ENCODE peak calls at places on chromosomes 16 and 17, in eight cellular contexts. F, J, C, P, G, B, L and Z are unnamed samples.

GRCh38 chr16:2969545-2970521 is 685 bp downstream of the PAQR4 start:
- DNase-seq in F (peak; percentile 92), B (peak; percentile 27), C (peak; percentile 66), L (peak; percentile 94), P (peak; percentile 70), J (peak; percentile 82), G (peak; percentile 41), Z (peak; percentile 77)

GRCh38 chr16:27967169-27967568 is 96.3 kb downstream of the GSG1L start:
- DNase-seq in P (peak; percentile 37), F (no peak), J (no peak), C (no peak), G (no peak), B (no peak), L (no peak), Z (no peak)

GRCh38 chr16:30124985-30125379 is 2.0 kb upstream of the MAPK3 start:
- DNase-seq in G (no peak), C (no peak), F (no peak), P (no peak), J (no peak), B (no peak), L (no peak), Z (no peak)

GRCh38 chr16:27827765-27828164 is 235.7 kb downstream of the GSG1L start:
- DNase-seq in P (no peak), B (no peak), J (no peak), L (peak; percentile 3), F (no peak), C (no peak), G (no peak), Z (no peak)

GRCh38 chr17:79011451-79012147 is 2.0 kb upstream of the CANT1 start:
- DNase-seq in P (no peak), G (no peak), L (peak; percentile 38), F (no peak), J (no peak), B (no peak), C (no peak), Z (no peak)

GRCh38 chr16:9159839-9160550 is 68.6 kb downstream of the HAPSTR1 start:
- DNase-seq in B (peak; percentile 21), J (peak; percentile 83), F (peak; percentile 96), G (peak; percentile 71), P (peak; percentile 18), C (peak; percentile 3), L (peak; percentile 95), Z (peak; percentile 62)

GRCh38 chr16:88651989-88652762 is 1.3 kb upstream of the CYBA start:
- DNase-seq in G (no peak), C (no peak), J (no peak), B (no peak), L (no peak), F (no peak), P (no peak), Z (no peak)

GRCh38 chr17:82781894-82782274 is 30.0 kb downstream of the TBCD start:
- DNase-seq in G (peak; percentile 94), L (peak; percentile 96), P (peak; percentile 62), B (peak; percentile 22), C (peak; percentile 67), F (peak; percentile 80), J (peak; percentile 82), Z (peak; percentile 99)

GRCh38 chr17:57615836-57616235 is 129.3 kb downstream of the CCDC182 start:
- DNase-seq in P (no peak), B (no peak), J (no peak), F (no peak), C (no peak), G (no peak), L (no peak), Z (no peak)

GRCh38 chr17:49580981-49581644 is 5.4 kb downstream of the NXPH3 start:
- DNase-seq in G (no peak), J (no peak), B (no peak), P (no peak), L (peak; percentile 52), C (no peak), F (no peak), Z (no peak)

GRCh38 chr16:70650216-70650615 is 3.9 kb downstream of the IL34 start:
- DNase-seq in P (no peak), G (no peak), C (no peak), J (no peak), F (no peak), L (no peak), B (no peak), Z (no peak)

GRCh38 chr16:25751230-25751629 is 59.5 kb downstream of the HS3ST4 start:
- DNase-seq in P (no peak), C (no peak), B (no peak), G (no peak), J (no peak), L (no peak), F (peak; percentile 19), Z (no peak)

GRCh38 chr17:20141201-20141999 is 132.2 kb downstream of the SPECC1 start:
- DNase-seq in F (no peak), L (no peak), G (no peak), C (no peak), B (no peak), P (no peak), J (no peak), Z (no peak)

GRCh38 chr17:38322156-38322779 is 21.5 kb downstream of the GPR179 start:
- DNase-seq in J (peak; percentile 75), F (peak; percentile 71), B (peak; percentile 2), G (peak; percentile 78), C (peak; percentile 68), L (peak; percentile 93), P (peak; percentile 58), Z (peak; percentile 68)

GRCh38 chr16:17364319-17365210 is 106.2 kb downstream of the XYLT1 start:
- DNase-seq in L (no peak), G (peak; percentile 63), B (no peak), F (no peak), J (no peak), C (no peak), P (peak; percentile 90), Z (no peak)